ENCODE peak calls at places on chromosomes 3 and 15, in five cellular contexts. Y is brain microvascular endothelial cell, D is choroid plexus epithelial cell, Z is SK-N-MC, W is ovary. O is an unnamed sample.

GRCh38 chr15:42490246-42490742 is 647 bp downstream of the ZNF106 start:
- DNase-seq in Y (no peak), D (peak), Z (no peak), W (no peak), O (no peak)

GRCh38 chr15:90083419-90083818 is 18.8 kb downstream of the IDH2 start:
- DNase-seq in Y (no peak), D (no peak), Z (no peak), W (no peak), O (no peak)

GRCh38 chr3:117597865-117598264 is 888.3 kb downstream of the TUSC7 start:
- DNase-seq in Y (no peak), D (no peak), Z (no peak), W (no peak), O (no peak)

GRCh38 chr3:72336821-72337479 is 511.3 kb downstream of the SHQ1 start:
- DNase-seq in Y (peak), D (peak), Z (no peak), W (peak), O (no peak)

GRCh38 chr3:42704136-42704841 is 1.7 kb upstream of the HHATL start:
- DNase-seq in Y (no peak), D (no peak), Z (no peak), W (no peak), O (no peak)

GRCh38 chr3:193665370-193665989 is 72.5 kb downstream of the OPA1 start:
- DNase-seq in Y (no peak), D (peak), Z (peak), W (no peak), O (peak)

GRCh38 chr15:65421360-65422215 is 1.2 kb downstream of the IGDCC4 start:
- DNase-seq in Y (no peak), D (peak), Z (no peak), W (peak), O (no peak)

GRCh38 chr3:8482960-8483665 is 18.5 kb upstream of the LMCD1 start:
- DNase-seq in Y (peak), D (peak), Z (no peak), W (peak), O (no peak)

GRCh38 chr3:155070316-155070715 is 9.8 kb upstream of the MME start:
- DNase-seq in Y (no peak), D (peak), Z (no peak), W (no peak), O (no peak)

GRCh38 chr3:188205992-188206416 is 52.0 kb downstream of the LPP start:
- DNase-seq in Y (no peak), D (no peak), Z (no peak), W (no peak), O (no peak)

GRCh38 chr15:101153801-101154656 is 97.8 kb downstream of the CHSY1 start:
- DNase-seq in Y (no peak), D (no peak), Z (no peak), W (peak), O (no peak)

GRCh38 chr3:8842293-8842692 is 72.9 kb upstream of the OXTR start:
- DNase-seq in Y (no peak), D (no peak), Z (no peak), W (no peak), O (no peak)

GRCh38 chr3:51375136-51375535 is 10.0 kb upstream of the MANF start:
- DNase-seq in Y (no peak), D (no peak), Z (no peak), W (no peak), O (no peak)

GRCh38 chr3:56971816-56972215 is 88.6 kb upstream of the SPATA12 start:
- DNase-seq in Y (no peak), D (no peak), Z (no peak), W (no peak), O (no peak)

GRCh38 chr3:81742581-81742980 is 18.9 kb downstream of the GBE1 start:
- DNase-seq in Y (no peak), D (peak), Z (no peak), W (no peak), O (no peak)

GRCh38 chr3:194364652-194365434 is 4.7 kb downstream of the LRRC15 start:
- DNase-seq in Y (peak), D (peak), Z (no peak), W (peak), O (no peak)

GRCh38 chr15:35305031-35305555 is 220.0 kb upstream of the NANOGP8 start:
- DNase-seq in Y (no peak), D (no peak), Z (no peak), W (no peak), O (no peak)

GRCh38 chr3:194514626-194515025 is 27.8 kb upstream of the ATP13A3 start:
- DNase-seq in Y (no peak), D (no peak), Z (no peak), W (no peak), O (no peak)

GRCh38 chr3:37819591-37819990 is 42.1 kb upstream of the CTDSPL start:
- DNase-seq in Y (no peak), D (no peak), Z (no peak), W (no peak), O (no peak)

GRCh38 chr3:17967111-17967510 is 224.7 kb upstream of the TBC1D5 start:
- DNase-seq in Y (no peak), D (no peak), Z (no peak), W (no peak), O (no peak)

GRCh38 chr3:53198256-53198977 is 37.4 kb downstream of the PRKCD start:
- DNase-seq in Y (no peak), D (no peak), Z (no peak), W (no peak), O (no peak)

GRCh38 chr3:171867976-171868375 is 24.8 kb downstream of the TMEM212 start:
- DNase-seq in Y (no peak), D (no peak), Z (no peak), W (no peak), O (peak)

GRCh38 chr3:41258239-41258800 is 59.0 kb downstream of the CTNNB1 start:
- DNase-seq in Y (no peak), D (peak), Z (no peak), W (no peak), O (no peak)

GRCh38 chr3:56369914-56370313 is 98.4 kb downstream of the ERC2 start:
- DNase-seq in Y (no peak), D (no peak), Z (no peak), W (no peak), O (no peak)

GRCh38 chr15:40543631-40544294 is 21.1 kb downstream of the CCDC32 start:
- DNase-seq in Y (no peak), D (no peak), Z (no peak), W (no peak), O (peak)

GRCh38 chr15:63535689-63536088 is 31.3 kb downstream of the USP3 start:
- DNase-seq in Y (no peak), D (no peak), Z (no peak), W (no peak), O (no peak)

GRCh38 chr15:90790057-90790456 is 72.9 kb downstream of the BLM start:
- DNase-seq in Y (no peak), D (no peak), Z (no peak), W (no peak), O (no peak)

GRCh38 chr3:189947948-189948723 is 172.6 kb downstream of the P3H2 start:
- DNase-seq in Y (peak), D (peak), Z (peak), W (no peak), O (peak)

GRCh38 chr3:116579843-116580242 is 129.7 kb upstream of the TUSC7 start:
- DNase-seq in Y (peak), D (peak), Z (peak), W (no peak), O (no peak)

GRCh38 chr15:75554717-75555116 is 24.4 kb downstream of the PTPN9 start:
- DNase-seq in Y (peak), D (peak), Z (no peak), W (no peak), O (no peak)

GRCh38 chr15:98611031-98611430 is 37.3 kb upstream of the IGF1R start:
- DNase-seq in Y (no peak), D (no peak), Z (no peak), W (no peak), O (no peak)

GRCh38 chr15:29821416-29822099 is 710 bp downstream of the TJP1 start:
- DNase-seq in Y (peak), D (peak), Z (no peak), W (peak), O (no peak)

GRCh38 chr3:72224804-72225509 is 440.0 kb upstream of the PROK2 start:
- DNase-seq in Y (no peak), D (no peak), Z (no peak), W (no peak), O (no peak)

GRCh38 chr3:160661660-160662059 is 15.3 kb upstream of the ARL14 start:
- DNase-seq in Y (no peak), D (no peak), Z (no peak), W (no peak), O (peak)

GRCh38 chr3:17745894-17746293 is 3.5 kb upstream of the TBC1D5 start:
- DNase-seq in Y (no peak), D (no peak), Z (no peak), W (no peak), O (no peak)

GRCh38 chr3:32366638-32367368 is 24.9 kb upstream of the CMTM7 start:
- DNase-seq in Y (no peak), D (peak), Z (no peak), W (no peak), O (peak)

GRCh38 chr15:59594493-59594942 is 17.1 kb upstream of the GCNT3 start:
- DNase-seq in Y (peak), D (peak), Z (no peak), W (no peak), O (no peak)

GRCh38 chr3:17946619-17947018 is 204.2 kb upstream of the TBC1D5 start:
- DNase-seq in Y (no peak), D (no peak), Z (no peak), W (no peak), O (peak)

GRCh38 chr15:92884813-92885461 is 15.2 kb upstream of the CHD2 start:
- DNase-seq in Y (no peak), D (peak), Z (no peak), W (no peak), O (no peak)

GRCh38 chr3:96813820-96814580 is 394 bp upstream of the EPHA6 start:
- DNase-seq in Y (peak), D (peak), Z (no peak), W (peak), O (no peak)

GRCh38 chr3:96814581-96815567 is at the start of gene EPHA6:
- DNase-seq in Y (no peak), D (no peak), Z (no peak), W (peak), O (no peak)

GRCh38 chr3:96813134-96813819 is 1.1 kb upstream of the EPHA6 start:
- DNase-seq in Y (peak), D (peak), Z (no peak), W (peak), O (peak)
- H3K4me3 ChIP-seq in Y (peak), D (peak), Z (peak), W (peak), O (no peak)

DNA sequence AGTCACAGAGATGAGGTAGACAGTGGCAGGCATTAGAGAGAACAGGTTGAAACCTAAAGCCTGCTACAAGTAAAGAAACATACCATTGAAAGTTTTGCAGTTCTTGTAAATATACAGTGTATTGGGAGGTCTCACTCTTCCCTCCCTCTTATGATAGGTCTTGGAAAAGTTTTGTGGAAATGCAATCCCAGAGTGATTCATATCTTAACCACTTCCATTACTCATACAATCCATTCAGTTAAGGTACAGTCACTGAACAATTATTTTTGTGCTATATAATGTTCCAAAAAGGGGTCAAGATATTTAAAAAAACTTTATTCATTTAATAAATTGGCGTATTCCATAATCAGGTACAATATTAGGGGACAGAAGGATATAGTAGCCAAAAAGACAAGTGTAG is 737.7 kb upstream of the ALCAM start:
- DNase-seq in Y (peak), D (peak), Z (no peak), W (no peak), O (no peak)
- H3K4me3 ChIP-seq in Y (no peak), D (no peak), Z (no peak), W (no peak), O (no peak)

DNA sequence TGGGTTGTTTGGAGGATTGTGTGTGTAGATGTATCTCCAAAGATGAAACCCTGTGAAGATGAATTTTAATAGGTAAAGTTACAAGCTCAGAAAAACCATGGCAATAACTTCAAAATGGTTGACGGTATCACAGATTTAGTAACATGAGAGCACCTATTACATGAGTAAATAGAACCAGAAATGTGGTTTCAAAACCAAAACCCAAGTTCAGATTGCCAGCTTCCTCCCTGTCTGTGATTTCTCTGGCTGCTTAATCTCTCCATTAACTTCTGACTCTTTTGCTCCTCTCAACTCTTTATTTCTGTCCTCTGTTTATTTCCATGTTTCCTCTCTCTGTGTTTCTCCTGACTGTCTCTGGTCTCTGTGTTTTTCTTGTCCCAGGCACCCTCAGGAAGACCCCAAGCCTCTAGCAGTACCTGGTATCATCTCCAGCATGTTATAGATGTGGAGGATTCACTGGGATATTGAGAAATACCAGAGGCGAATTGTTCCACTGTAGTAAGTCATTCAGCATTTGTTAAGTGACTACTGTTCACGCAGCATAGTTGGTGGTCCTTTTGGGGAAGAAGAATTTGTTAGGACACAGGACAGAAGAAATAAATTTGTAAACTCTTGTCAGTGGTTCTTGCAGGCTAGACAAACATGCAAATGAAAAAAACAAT is 138.8 kb downstream of the BBX start:
- DNase-seq in Y (no peak), D (peak), Z (no peak), W (no peak), O (no peak)
- H3K4me3 ChIP-seq in Y (no peak), D (peak), Z (no peak), W (no peak), O (no peak)

GRCh38 chr3:12990306-12990705 is 82.9 kb downstream of the IQSEC1 start:
- DNase-seq in Y (no peak), D (no peak), Z (no peak), W (no peak), O (no peak)
- H3K4me3 ChIP-seq in Y (no peak), D (no peak), Z (no peak), W (no peak), O (no peak)

GRCh38 chr3:48694610-48695051 is 8.9 kb upstream of the NCKIPSD start:
- DNase-seq in Y (peak), D (peak), Z (no peak), W (peak), O (no peak)

GRCh38 chr3:48693826-48694225 is 8.1 kb upstream of the NCKIPSD start:
- DNase-seq in Y (no peak), D (no peak), Z (no peak), W (peak), O (no peak)

GRCh38 chr3:48692551-48692950 is 6.8 kb upstream of the NCKIPSD start:
- DNase-seq in Y (no peak), D (no peak), Z (no peak), W (peak), O (no peak)

GRCh38 chr3:48696156-48696555 is 10.4 kb upstream of the NCKIPSD start:
- DNase-seq in Y (no peak), D (no peak), Z (no peak), W (peak), O (no peak)

GRCh38 chr3:48695113-48695753 is 9.5 kb upstream of the NCKIPSD start:
- DNase-seq in Y (peak), D (peak), Z (no peak), W (peak), O (no peak)
- H3K4me3 ChIP-seq in Y (peak), D (peak), Z (no peak), W (peak), O (no peak)

GRCh38 chr3:101673953-101674352 is 3.0 kb downstream of the ZBTB11 start:
- DNase-seq in Y (no peak), D (no peak), Z (no peak), W (no peak), O (no peak)

GRCh38 chr3:101676219-101676764 is 640 bp downstream of the ZBTB11 start:
- DNase-seq in Y (peak), D (peak), Z (peak), W (peak), O (peak)

GRCh38 chr3:101675709-101676218 is 1.2 kb downstream of the ZBTB11 start:
- DNase-seq in Y (no peak), D (peak), Z (no peak), W (peak), O (no peak)

GRCh38 chr3:101676765-101677435 is at the start of gene ZBTB11:
- DNase-seq in Y (peak), D (peak), Z (peak), W (peak), O (peak)

DNA sequence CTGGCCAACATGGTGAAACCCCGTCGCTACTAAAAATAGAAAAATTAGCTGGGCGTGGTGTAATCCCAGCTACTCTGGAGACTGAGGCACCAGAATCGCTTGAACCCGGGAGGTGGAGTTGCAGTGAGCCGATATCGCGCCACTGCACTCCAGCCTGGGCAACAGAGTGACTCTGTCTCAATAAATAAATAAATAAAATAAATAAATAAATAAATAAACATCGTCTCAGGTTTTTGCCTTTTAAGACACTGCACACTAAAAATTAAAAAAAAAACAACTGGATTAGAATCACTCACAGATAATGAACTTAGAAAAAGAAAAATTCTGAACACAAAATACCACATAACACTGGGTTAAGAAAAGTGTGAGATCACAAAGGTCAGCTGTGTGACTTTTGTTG is 2.4 kb downstream of the ZBTB11 start:
- DNase-seq in Y (no peak), D (no peak), Z (no peak), W (no peak), O (no peak)
- H3K4me3 ChIP-seq in Y (no peak), D (no peak), Z (peak), W (no peak), O (no peak)

GRCh38 chr3:69763976-69764851 is 24.9 kb downstream of the MITF start:
- DNase-seq in Y (no peak), D (peak), Z (no peak), W (no peak), O (no peak)
- H3K4me3 ChIP-seq in Y (no peak), D (no peak), Z (peak), W (peak), O (no peak)

O was measured in Jurkat, Clone E6-1.